ENCODE peak calls at places on chromosome 22, in five cellular contexts. A is sigmoid colon, U is NB4, I is HCT116, T is stomach. F is an unnamed sample.

GRCh38 chr22:33515733-33516297 is 404.5 kb downstream of the LARGE1 start:
- DNase-seq in T (peak), A (no peak), I (no peak), U (no peak), F (no peak)

GRCh38 chr22:40310081-40310770 is 36.1 kb upstream of the ADSL start:
- DNase-seq in I (no peak), A (peak), T (no peak), U (no peak), F (no peak)

GRCh38 chr22:36415415-36416168 is 27.8 kb upstream of the MYH9 start:
- DNase-seq in A (no peak), U (no peak), T (no peak), I (no peak), F (no peak)

GRCh38 chr22:42399315-42400271 is 32.6 kb downstream of the NFAM1 start:
- DNase-seq in T (peak), U (peak), I (no peak), A (no peak), F (peak)

GRCh38 chr22:35510481-35510934 is 30.1 kb upstream of the RASD2 start:
- DNase-seq in U (no peak), I (no peak), T (no peak), A (no peak), F (no peak)

GRCh38 chr22:17842386-17842785 is 68.1 kb upstream of the BID start:
- DNase-seq in I (no peak), A (peak), T (peak), U (no peak), F (peak)

GRCh38 chr22:37425800-37426531 is 1.3 kb downstream of the ELFN2 start:
- DNase-seq in T (no peak), U (peak), A (no peak), I (no peak), F (no peak)

GRCh38 chr22:16608931-16609330 is 16.3 kb upstream of the CCT8L2 start:
- DNase-seq in T (no peak), A (no peak), I (no peak), U (no peak), F (no peak)

GRCh38 chr22:17562906-17563870 is at the start of gene SLC25A18:
- DNase-seq in U (peak), A (peak), T (no peak), I (no peak), F (peak)

GRCh38 chr22:41772198-41772597 is 28.3 kb upstream of the CCDC134 start:
- DNase-seq in U (no peak), I (no peak), A (no peak), T (no peak), F (no peak)

GRCh38 chr22:37161442-37161841 is 11.7 kb upstream of the IL2RB start:
- DNase-seq in T (no peak), A (no peak), U (peak), I (peak), F (peak)

GRCh38 chr22:27754247-27754887 is 47.2 kb downstream of the MN1 start:
- DNase-seq in I (no peak), T (no peak), U (no peak), A (no peak), F (peak)

GRCh38 chr22:46721716-46722115 is 16.3 kb downstream of the CERK start:
- DNase-seq in T (no peak), I (no peak), A (no peak), U (no peak), F (no peak)

GRCh38 chr22:21933899-21934298 is 18.7 kb downstream of the PPM1F start:
- DNase-seq in A (no peak), T (no peak), I (no peak), U (no peak), F (peak)

GRCh38 chr22:35275580-35275979 is 18.3 kb downstream of the HMGXB4 start:
- DNase-seq in A (no peak), I (no peak), U (no peak), T (no peak), F (no peak)

GRCh38 chr22:48894064-48894671 is 933.5 kb downstream of the BRD1 start:
- DNase-seq in T (peak), A (no peak), U (peak), I (no peak), F (peak)

GRCh38 chr22:48368975-48369525 is 1458.6 kb downstream of the BRD1 start:
- DNase-seq in A (peak), I (no peak), T (no peak), U (no peak), F (no peak)

GRCh38 chr22:49146511-49146910 is 681.2 kb downstream of the BRD1 start:
- DNase-seq in I (no peak), A (no peak), U (no peak), T (no peak), F (no peak)

GRCh38 chr22:50712341-50713007 is 25.5 kb upstream of the ACR start:
- DNase-seq in T (no peak), A (peak), U (no peak), I (no peak), F (peak)

GRCh38 chr22:36787594-36787993 is 11.7 kb upstream of the IFT27 start:
- DNase-seq in A (no peak), T (no peak), I (no peak), U (no peak), F (no peak)

DNA sequence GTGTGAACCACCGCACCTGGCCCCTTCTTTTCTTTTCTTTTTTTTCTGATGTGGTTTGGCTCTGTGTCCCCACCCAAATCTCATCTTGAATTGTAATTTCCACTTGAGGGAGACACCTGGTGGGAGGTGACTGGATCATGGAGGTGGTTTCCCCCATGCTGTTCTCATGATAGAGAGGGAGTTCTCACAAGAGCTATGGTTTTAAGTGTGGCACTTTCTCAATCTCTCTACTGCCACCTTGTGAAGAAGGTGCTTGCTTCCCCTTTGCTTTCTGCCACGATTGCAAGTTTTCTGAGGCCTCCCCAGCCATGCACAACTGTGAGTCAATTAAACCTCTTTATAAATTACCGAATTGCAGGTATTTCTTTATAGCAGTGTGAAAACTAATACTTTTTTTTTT is 4.9 kb upstream of the TCN2 start:
- DNase-seq in U (peak), I (peak), A (no peak), T (no peak), F (no peak)
- TF ChIP-seq CTCF in U (peak), I (peak), A (no peak), T (peak), F (no peak)

DNA sequence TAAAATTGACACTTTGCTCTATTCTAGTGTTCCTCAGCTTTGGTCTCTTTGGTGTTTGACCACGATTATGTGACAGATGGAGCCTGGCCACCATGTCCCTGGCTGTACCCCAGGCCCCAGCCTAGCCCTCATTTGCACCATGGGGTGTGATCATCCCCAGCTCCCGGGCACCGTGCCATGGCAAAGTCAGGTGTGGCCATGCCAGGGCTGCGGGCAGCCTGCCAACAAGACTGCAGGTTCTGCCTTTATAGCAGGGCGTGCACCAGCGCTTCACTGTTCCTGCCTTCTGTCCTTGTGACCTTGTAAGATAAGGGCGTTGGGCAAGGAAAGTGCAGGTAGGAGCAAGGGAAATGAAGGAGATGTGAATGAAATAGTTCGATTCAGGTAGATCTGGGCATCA is 22.4 kb upstream of the APOBEC3A start:
- DNase-seq in T (peak), A (no peak), I (no peak), U (no peak), F (no peak)
- TF ChIP-seq POLR2A in T (no peak), A (no peak), I (no peak), U (no peak), F (no peak)

GRCh38 chr22:19870153-19871022 is 15.7 kb upstream of the GNB1L start:
- DNase-seq in T (no peak), U (no peak), I (no peak), A (peak), F (peak)

GRCh38 chr22:19868333-19868732 is 13.7 kb upstream of the GNB1L start:
- DNase-seq in A (no peak), T (no peak), U (no peak), I (no peak), F (no peak)

GRCh38 chr22:19871023-19871844 is 16.6 kb upstream of the GNB1L start:
- DNase-seq in I (no peak), A (peak), U (no peak), T (no peak), F (peak)

GRCh38 chr22:19868773-19869471 is 14.2 kb upstream of the GNB1L start:
- DNase-seq in U (no peak), I (no peak), T (no peak), A (peak), F (peak)

GRCh38 chr22:19869497-19870152 is 15.0 kb upstream of the GNB1L start:
- DNase-seq in U (no peak), T (no peak), I (no peak), A (peak), F (peak)
- TF ChIP-seq CTCF in U (no peak), T (no peak), I (no peak), A (no peak), F (no peak)

DNA sequence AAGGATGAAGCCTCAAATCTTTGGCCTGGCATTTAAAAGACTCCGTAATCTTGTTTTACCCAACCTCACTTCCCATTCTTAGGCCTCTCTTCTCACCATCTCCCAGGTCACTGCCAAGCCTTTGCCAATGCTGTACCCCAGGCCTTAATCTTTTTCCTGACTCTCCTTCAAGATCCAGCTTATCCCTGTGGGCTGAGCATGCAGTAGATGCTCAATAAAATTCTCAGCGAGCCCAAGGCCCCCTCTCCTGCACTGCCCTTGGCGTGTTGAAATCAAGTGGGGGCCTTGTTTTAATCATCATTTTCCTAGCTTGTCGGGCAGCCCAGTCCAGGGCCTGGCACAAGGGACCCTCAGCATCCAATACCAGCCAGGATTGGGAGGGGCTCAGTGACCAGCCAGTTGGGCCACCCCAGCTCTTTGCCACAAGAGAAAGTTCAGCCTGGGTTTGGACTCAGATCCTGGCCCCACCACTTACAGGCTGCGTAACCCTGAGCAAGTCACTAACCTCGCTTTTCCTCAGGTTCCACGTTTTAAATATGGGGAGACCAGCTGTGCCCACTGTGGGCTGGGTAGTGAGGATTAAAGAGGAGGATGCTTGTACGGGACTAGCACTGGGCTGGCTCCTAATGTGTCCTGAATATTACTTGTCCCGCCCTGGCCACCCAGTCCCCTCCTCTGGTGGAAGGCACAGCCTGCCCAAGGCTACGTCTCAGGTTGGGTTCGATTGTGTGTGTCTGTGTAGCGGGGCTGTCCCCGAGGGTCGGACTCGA is 944 bp upstream of the YWHAH start:
- DNase-seq in T (no peak), U (no peak), I (no peak), A (no peak), F (peak)
- TF ChIP-seq POLR2A in T (no peak), U (no peak), I (peak), A (no peak), F (no peak)

DNA sequence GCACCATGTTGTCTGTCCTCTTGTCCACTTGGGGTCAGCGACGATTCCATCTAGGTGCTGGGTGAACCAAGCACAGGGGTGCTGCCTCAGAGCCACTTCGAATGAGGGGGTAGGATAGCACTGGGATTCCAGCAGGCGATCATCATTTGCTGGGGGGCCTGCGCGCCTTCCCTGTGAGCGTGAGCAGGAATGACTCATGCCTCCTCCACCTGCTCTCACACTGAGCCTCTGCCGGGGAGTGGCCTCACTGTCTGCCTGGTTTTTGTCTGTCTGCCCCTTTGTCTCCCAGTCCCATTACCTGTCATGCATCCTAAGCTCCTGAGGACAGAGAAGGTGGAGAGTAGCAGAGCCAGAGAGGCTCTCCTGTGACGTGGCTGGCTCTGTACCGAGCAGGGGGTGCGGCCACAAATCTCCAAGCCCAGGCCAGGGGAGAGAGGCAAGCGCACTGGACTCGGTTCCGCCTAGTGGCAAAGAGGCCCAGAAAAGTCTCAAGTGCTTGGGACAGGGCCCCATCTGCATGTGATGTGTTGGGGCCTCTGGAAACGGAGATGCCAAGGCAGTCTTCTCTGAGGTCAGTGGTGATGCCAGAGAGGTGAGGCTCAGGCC is 30.8 kb downstream of the RSPH14 start:
- DNase-seq in T (no peak), A (no peak), I (no peak), U (no peak), F (no peak)
- TF ChIP-seq CTCF in T (no peak), A (no peak), I (no peak), U (no peak), F (no peak)

DNA sequence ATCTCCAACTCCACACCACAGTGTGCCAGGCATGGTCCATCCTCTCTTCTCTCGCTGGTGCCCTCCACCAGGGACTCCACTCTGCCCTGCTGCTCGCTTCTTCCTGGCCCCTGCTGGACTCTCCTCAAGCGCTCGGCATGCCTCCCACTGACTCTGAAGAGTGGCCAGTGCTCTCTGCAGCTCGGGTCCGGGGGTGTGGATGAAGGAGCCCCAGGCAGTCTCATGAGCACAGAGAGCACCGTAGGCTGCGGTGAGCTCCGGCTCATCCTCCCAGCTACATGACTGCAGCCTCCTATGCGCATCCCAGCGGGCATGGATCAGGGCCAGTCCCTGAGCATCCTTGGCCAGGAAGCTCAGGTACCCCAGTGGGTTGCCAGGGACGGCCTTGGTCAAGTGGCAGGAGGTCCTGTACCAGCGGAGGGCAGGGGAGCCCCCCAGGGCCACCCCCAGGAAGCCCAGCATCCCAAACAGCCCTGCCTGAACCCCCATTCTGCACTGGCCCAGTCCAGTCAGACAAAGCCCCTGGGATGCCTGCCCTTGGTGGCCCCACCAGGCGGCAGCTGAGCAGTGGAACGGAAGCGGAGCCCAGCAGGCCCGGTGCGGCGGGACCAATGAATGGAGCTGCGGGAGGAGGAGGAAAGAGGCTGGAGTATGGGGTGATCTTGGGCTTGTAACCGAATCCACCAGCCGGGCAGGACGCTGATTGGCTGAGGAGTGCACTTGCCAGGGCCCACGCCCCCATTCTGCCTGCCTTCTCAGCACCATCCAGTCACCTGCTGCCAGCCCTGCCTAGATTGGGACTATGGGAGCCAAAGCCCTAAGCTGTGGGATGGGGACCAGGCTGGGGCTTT is at the start of gene PLA2G3:
- DNase-seq in I (no peak), T (peak), U (no peak), A (no peak), F (no peak)
- TF ChIP-seq POLR2A in I (no peak), T (no peak), U (no peak), A (no peak), F (no peak)

DNA sequence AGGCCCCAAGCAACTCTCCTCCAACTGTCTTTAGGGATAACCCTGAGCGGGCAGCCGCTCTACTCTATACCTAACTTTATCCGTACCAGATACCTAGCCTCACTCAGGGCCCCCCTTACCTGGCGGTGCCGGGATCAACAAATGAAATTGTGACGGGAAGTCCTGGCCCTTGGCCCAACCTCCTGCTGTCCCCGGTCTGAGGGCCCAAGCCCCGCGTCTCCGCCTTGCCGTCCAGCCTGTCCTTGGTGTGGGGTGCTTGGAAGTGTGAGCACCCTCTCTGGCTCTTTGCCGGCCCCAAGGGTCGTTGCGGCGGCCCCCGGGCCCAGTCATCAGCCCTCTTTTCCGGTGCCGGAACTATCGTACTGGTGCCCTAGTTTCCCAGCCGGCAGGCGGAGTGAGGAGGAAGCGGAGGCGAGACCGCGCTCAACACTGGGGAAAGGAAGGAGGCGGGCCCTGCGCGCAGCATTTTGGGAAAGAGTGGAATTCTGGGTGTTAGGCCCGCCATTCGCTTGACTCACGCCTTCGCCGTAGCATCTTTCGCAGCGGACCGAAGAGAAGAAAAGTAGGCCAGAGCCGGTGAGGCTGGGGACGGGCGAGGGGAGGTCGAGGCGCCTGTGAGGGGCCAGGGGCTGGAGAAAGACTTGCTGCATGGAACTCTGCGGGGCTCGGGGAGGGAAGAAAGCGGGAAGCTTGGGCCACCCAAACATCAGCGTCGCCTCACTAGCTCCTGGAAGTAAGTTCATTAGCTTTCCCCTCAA is at the start of gene SNRPD3:
- DNase-seq in I (peak), U (peak), A (peak), T (peak), F (peak)
- TF ChIP-seq CTCF in I (no peak), U (no peak), A (peak), T (peak), F (no peak)

F was measured in spleen.